ENCODE peak calls at places on chromosomes 13 and 19, in nine cellular contexts. W is retinal pigment epithelial cell; P is cortex of kidney; K is kidney epithelial cell; Q is adrenal gland; G is GM12864; U is activated CD4-positive, alpha-beta T cell treated with anti-CD3 and anti-CD28 coated beads, Interleukin-2, amount 50 U/mL, for 24 hours; R is A549; C is neuronal stem cell. T is an unnamed sample.

GRCh38 chr13:100710176-100710575 is 35.6 kb upstream of the TMTC4 start:
- DNase-seq in W (no peak), P (no peak), K (peak), Q (no peak), G (no peak), U (no peak), R (no peak), C (no peak), T (no peak)

GRCh38 chr19:47514151-47514868 is 553 bp downstream of the NAPA start:
- DNase-seq in W (no peak), P (no peak), K (no peak), Q (peak), G (no peak), U (no peak), R (no peak), C (no peak), T (no peak)

GRCh38 chr19:16366056-16366432 is 41.4 kb downstream of the KLF2 start:
- DNase-seq in W (no peak), P (no peak), K (no peak), Q (no peak), G (no peak), U (no peak), R (no peak), C (no peak), T (no peak)

GRCh38 chr19:42199440-42200115 is 17.9 kb downstream of the DEDD2 start:
- DNase-seq in W (no peak), P (no peak), K (no peak), Q (no peak), G (peak), U (peak), R (no peak), C (no peak), T (no peak)

GRCh38 chr19:27889156-27889555 is 1323.8 kb downstream of the UQCRFS1 start:
- DNase-seq in W (no peak), P (no peak), K (no peak), Q (no peak), G (no peak), U (no peak), R (no peak), C (no peak), T (no peak)

GRCh38 chr13:43433691-43434121 is 353.1 kb downstream of the ENOX1 start:
- DNase-seq in W (no peak), P (no peak), K (no peak), Q (no peak), G (no peak), U (no peak), R (no peak), C (no peak), T (no peak)

GRCh38 chr13:27138457-27139093 is 33.0 kb downstream of the USP12 start:
- DNase-seq in W (no peak), P (no peak), K (no peak), Q (no peak), G (no peak), U (no peak), R (no peak), C (no peak), T (no peak)

GRCh38 chr13:33932765-33933406 is 114.9 kb downstream of the RFC3 start:
- DNase-seq in W (no peak), P (no peak), K (peak), Q (no peak), G (no peak), U (no peak), R (no peak), C (no peak), T (no peak)

GRCh38 chr13:92355213-92355612 is 871.4 kb upstream of the GPC6 start:
- DNase-seq in W (no peak), P (no peak), K (no peak), Q (peak), G (no peak), U (no peak), R (no peak), C (no peak), T (no peak)

GRCh38 chr13:31096624-31097302 is 64.9 kb downstream of the HSPH1 start:
- DNase-seq in W (no peak), P (no peak), K (no peak), Q (no peak), G (no peak), U (no peak), R (no peak), C (no peak), T (no peak)

GRCh38 chr13:79560954-79561353 is 80.0 kb downstream of the NDFIP2 start:
- DNase-seq in W (no peak), P (no peak), K (no peak), Q (no peak), G (no peak), U (no peak), R (no peak), C (no peak), T (no peak)

GRCh38 chr19:49196527-49197240 is 39.1 kb downstream of the TRPM4 start:
- DNase-seq in W (no peak), P (no peak), K (no peak), Q (no peak), G (no peak), U (no peak), R (no peak), C (no peak), T (no peak)

GRCh38 chr13:95604534-95604915 is 40.0 kb downstream of the DZIP1 start:
- DNase-seq in W (no peak), P (no peak), K (no peak), Q (no peak), G (no peak), U (no peak), R (no peak), C (no peak), T (no peak)

GRCh38 chr13:107284168-107284567 is 716.2 kb upstream of the ARGLU1 start:
- DNase-seq in W (peak), P (no peak), K (no peak), Q (no peak), G (no peak), U (no peak), R (no peak), C (no peak), T (no peak)

GRCh38 chr13:78601124-78601885 is 2.0 kb downstream of the POU4F1 start:
- DNase-seq in W (no peak), P (no peak), K (no peak), Q (no peak), G (no peak), U (no peak), R (no peak), C (peak), T (no peak)

GRCh38 chr19:47272448-47273312 is 2.0 kb upstream of the INAFM1 start:
- DNase-seq in W (peak), P (no peak), K (no peak), Q (peak), G (no peak), U (peak), R (no peak), C (no peak), T (no peak)

GRCh38 chr13:101654916-101655315 is 202.4 kb downstream of the ITGBL1 start:
- DNase-seq in W (no peak), P (no peak), K (no peak), Q (no peak), G (no peak), U (no peak), R (no peak), C (no peak), T (no peak)

GRCh38 chr13:108496364-108497215 is 132.8 kb upstream of the MYO16 start:
- DNase-seq in W (no peak), P (no peak), K (no peak), Q (no peak), G (no peak), U (no peak), R (no peak), C (peak), T (no peak)

GRCh38 chr13:20461860-20462532 is 63.7 kb downstream of the CRYL1 start:
- DNase-seq in W (peak), P (no peak), K (no peak), Q (no peak), G (no peak), U (no peak), R (no peak), C (no peak), T (no peak)

GRCh38 chr19:3516675-3517207 is 10.6 kb downstream of the FZR1 start:
- DNase-seq in W (no peak), P (no peak), K (no peak), Q (peak), G (no peak), U (no peak), R (no peak), C (no peak), T (no peak)

T was measured in HCT116.